ENCODE peak calls at places on chromosomes 5 and 9, in four cellular contexts. U is AG04450, V is neural crest cell, L is head of caudate nucleus. Q is an unnamed sample.
A peak's percentile ranks its signal among the peaks of the same experiment; 100 is the strongest.

GRCh38 chr5:176643491-176644219 is 3.6 kb upstream of the TSPAN17 start:
- DNase-seq in U (no peak), L (no peak), V (no peak), Q (no peak)

GRCh38 chr5:65478336-65478735 is 3.4 kb downstream of the ADAMTS6 start:
- DNase-seq in L (no peak), U (no peak), V (no peak), Q (no peak)

GRCh38 chr9:91285729-91286353 is 75.9 kb downstream of the AUH start:
- DNase-seq in U (no peak), L (no peak), V (no peak), Q (no peak)

GRCh38 chr5:171577940-171578856 is 158.8 kb downstream of the FGF18 start:
- DNase-seq in V (peak; percentile 14), L (no peak), U (no peak), Q (no peak)

GRCh38 chr9:96071245-96072124 is 196.0 kb downstream of the ERCC6L2 start:
- DNase-seq in L (peak; percentile 34), V (peak; percentile 28), U (no peak), Q (no peak)

GRCh38 chr5:29402270-29402669 is 1791.2 kb upstream of the CDH6 start:
- DNase-seq in L (no peak), U (no peak), V (no peak), Q (no peak)

GRCh38 chr5:68408345-68408871 is 192.9 kb downstream of the PIK3R1 start:
- DNase-seq in L (no peak), V (no peak), U (no peak), Q (no peak)

GRCh38 chr5:586751-587285 is 25.3 kb upstream of the CEP72 start:
- DNase-seq in V (no peak), U (no peak), L (no peak), Q (no peak)

GRCh38 chr5:36414869-36415282 is 113.2 kb upstream of the RANBP3L start:
- DNase-seq in V (no peak), L (peak; percentile 13), U (peak; percentile 10), Q (no peak)

GRCh38 chr9:88680505-88681160 is 145.7 kb downstream of the NXNL2 start:
- DNase-seq in U (no peak), V (no peak), L (no peak), Q (no peak)

GRCh38 chr5:148290271-148291195 is 21.7 kb upstream of the SPINK7 start:
- DNase-seq in L (no peak), U (no peak), V (no peak), Q (no peak)

GRCh38 chr9:36739538-36740116 is 166.9 kb downstream of the MELK start:
- DNase-seq in L (no peak), V (no peak), U (no peak), Q (no peak)

GRCh38 chr5:60522299-60522915 is 177.6 kb downstream of the DEPDC1B start:
- DNase-seq in U (no peak), L (no peak), V (no peak), Q (no peak)

Q was measured in non-pigmented ciliary epithelial cell.